ENCODE peak calls at places on chromosomes 5 and 9, in eight cellular contexts. V, P, H, B, L, K, Z and N are unnamed samples.

GRCh38 chr5:53478411-53479044 is 1.9 kb upstream of the FST start:
- DNase-seq in V (peak; percentile 56), P (peak; percentile 56), H (no peak), B (peak; percentile 71), L (peak; percentile 74), K (peak; percentile 54), Z (no peak), N (peak; percentile 58)

GRCh38 chr9:137230720-137231207 is at the start of gene SLC34A3:
- DNase-seq in V (no peak), P (no peak), H (no peak), B (peak; percentile 43), L (no peak), K (no peak), Z (no peak), N (no peak)

GRCh38 chr9:29319727-29320513 is 1746.6 kb upstream of the C9orf72 start:
- DNase-seq in V (no peak), P (no peak), H (no peak), B (no peak), L (peak; percentile 3), K (no peak), Z (no peak), N (no peak)

GRCh38 chr5:35151151-35151920 is 79.0 kb downstream of the PRLR start:
- DNase-seq in V (no peak), P (no peak), H (no peak), B (no peak), L (peak; percentile 27), K (no peak), Z (no peak), N (no peak)

GRCh38 chr9:130347036-130347435 is 81.5 kb downstream of the HMCN2 start:
- DNase-seq in V (no peak), P (no peak), H (no peak), B (no peak), L (no peak), K (no peak), Z (no peak), N (no peak)

GRCh38 chr5:130893003-130893402 is 272.1 kb downstream of the HINT1 start:
- DNase-seq in V (no peak), P (no peak), H (no peak), B (no peak), L (no peak), K (no peak), Z (no peak), N (no peak)

GRCh38 chr5:72499730-72500129 is 7.5 kb downstream of the ZNF366 start:
- DNase-seq in V (no peak), P (no peak), H (no peak), B (no peak), L (no peak), K (no peak), Z (no peak), N (no peak)

GRCh38 chr5:154901276-154901675 is 36.7 kb downstream of the GEMIN5 start:
- DNase-seq in V (peak; percentile 34), P (no peak), H (no peak), B (no peak), L (no peak), K (peak; percentile 24), Z (no peak), N (no peak)

GRCh38 chr9:17589771-17590170 is 10.9 kb downstream of the SH3GL2 start:
- DNase-seq in V (no peak), P (no peak), H (no peak), B (no peak), L (no peak), K (no peak), Z (no peak), N (no peak)

GRCh38 chr5:35898952-35899351 is 39.5 kb downstream of the CAPSL start:
- DNase-seq in V (no peak), P (no peak), H (no peak), B (no peak), L (no peak), K (no peak), Z (no peak), N (no peak)

GRCh38 chr9:120413121-120414048 is 166.6 kb downstream of the CDK5RAP2 start:
- DNase-seq in V (no peak), P (no peak), H (no peak), B (no peak), L (no peak), K (no peak), Z (no peak), N (no peak)

GRCh38 chr5:173913686-173914321 is 25.7 kb downstream of the CPEB4 start:
- DNase-seq in V (no peak), P (no peak), H (no peak), B (no peak), L (no peak), K (no peak), Z (no peak), N (no peak)